ENCODE peak calls at places on chromosomes 2 and 18, in seven cellular contexts. Z, U, W, O, F, V and G are unnamed samples.

GRCh38 chr2:150487537-150488429 is at the start of gene RND3:
- DNase-seq in Z (peak; percentile 96), U (peak; percentile 92), W (peak; percentile 96), O (no peak), F (peak; percentile 96), V (peak; percentile 99), G (peak; percentile 98)

GRCh38 chr18:24492445-24492844 is 32.0 kb downstream of the HRH4 start:
- DNase-seq in Z (no peak), U (no peak), W (no peak), O (no peak), F (no peak), V (no peak), G (no peak)

GRCh38 chr18:59057969-59058368 is 81.7 kb upstream of the SEC11C start:
- DNase-seq in Z (no peak), U (no peak), W (no peak), O (no peak), F (no peak), V (peak; percentile 75), G (no peak)

GRCh38 chr2:239966848-239967136 is 58.4 kb downstream of the NDUFA10 start:
- DNase-seq in Z (no peak), U (peak; percentile 7), W (no peak), O (no peak), F (no peak), V (peak; percentile 38), G (peak; percentile 70)

GRCh38 chr18:47149457-47150028 is 757 bp downstream of the HDHD2 start:
- DNase-seq in Z (no peak), U (peak; percentile 20), W (no peak), O (no peak), F (peak; percentile 7), V (peak; percentile 12), G (no peak)

GRCh38 chr2:238116298-238117198 is 16.4 kb downstream of the ESPNL start:
- DNase-seq in Z (no peak), U (no peak), W (no peak), O (no peak), F (no peak), V (no peak), G (peak; percentile 28)

GRCh38 chr18:79380816-79381806 is 14.6 kb upstream of the NFATC1 start:
- DNase-seq in Z (no peak), U (peak; percentile 80), W (peak; percentile 44), O (peak; percentile 59), F (no peak), V (peak; percentile 57), G (peak; percentile 93)

GRCh38 chr18:65415167-65415566 is 335.6 kb upstream of the CDH7 start:
- DNase-seq in Z (no peak), U (no peak), W (no peak), O (no peak), F (no peak), V (no peak), G (no peak)

GRCh38 chr18:37309861-37310260 is 255.7 kb downstream of the CELF4 start:
- DNase-seq in Z (no peak), U (no peak), W (no peak), O (no peak), F (no peak), V (no peak), G (no peak)

GRCh38 chr18:42931501-42931900 is 184.0 kb downstream of the RIT2 start:
- DNase-seq in Z (no peak), U (no peak), W (no peak), O (no peak), F (peak; percentile 32), V (peak; percentile 93), G (no peak)

GRCh38 chr2:175233135-175233719 is 51.7 kb upstream of the ATP5MC3 start:
- DNase-seq in Z (peak; percentile 9), U (no peak), W (no peak), O (no peak), F (no peak), V (peak; percentile 37), G (no peak)

GRCh38 chr2:28360742-28361293 is 31.8 kb upstream of the FOSL2 start:
- DNase-seq in Z (no peak), U (no peak), W (no peak), O (no peak), F (peak; percentile 54), V (peak; percentile 67), G (no peak)

GRCh38 chr2:152548996-152549395 is 168.3 kb downstream of the PRPF40A start:
- DNase-seq in Z (no peak), U (no peak), W (no peak), O (no peak), F (no peak), V (no peak), G (no peak)

GRCh38 chr2:96135621-96136020 is 2.7 kb downstream of the ASTL start:
- DNase-seq in Z (no peak), U (no peak), W (no peak), O (no peak), F (no peak), V (no peak), G (no peak)

GRCh38 chr2:106057206-106057605 is 136.9 kb downstream of the UXS1 start:
- DNase-seq in Z (no peak), U (no peak), W (no peak), O (peak; percentile 58), F (no peak), V (no peak), G (no peak)

GRCh38 chr2:230068658-230069080 is at the start of gene SLC16A14:
- DNase-seq in Z (no peak), U (no peak), W (peak; percentile 70), O (peak; percentile 17), F (peak; percentile 34), V (peak; percentile 61), G (no peak)

GRCh38 chr2:3641181-3641580 is 16.8 kb upstream of the ALLC start:
- DNase-seq in Z (no peak), U (no peak), W (no peak), O (no peak), F (no peak), V (no peak), G (peak; percentile 61)

GRCh38 chr2:147538088-147538487 is 306.7 kb upstream of the ACVR2A start:
- DNase-seq in Z (no peak), U (no peak), W (no peak), O (no peak), F (no peak), V (peak; percentile 80), G (no peak)

DNA sequence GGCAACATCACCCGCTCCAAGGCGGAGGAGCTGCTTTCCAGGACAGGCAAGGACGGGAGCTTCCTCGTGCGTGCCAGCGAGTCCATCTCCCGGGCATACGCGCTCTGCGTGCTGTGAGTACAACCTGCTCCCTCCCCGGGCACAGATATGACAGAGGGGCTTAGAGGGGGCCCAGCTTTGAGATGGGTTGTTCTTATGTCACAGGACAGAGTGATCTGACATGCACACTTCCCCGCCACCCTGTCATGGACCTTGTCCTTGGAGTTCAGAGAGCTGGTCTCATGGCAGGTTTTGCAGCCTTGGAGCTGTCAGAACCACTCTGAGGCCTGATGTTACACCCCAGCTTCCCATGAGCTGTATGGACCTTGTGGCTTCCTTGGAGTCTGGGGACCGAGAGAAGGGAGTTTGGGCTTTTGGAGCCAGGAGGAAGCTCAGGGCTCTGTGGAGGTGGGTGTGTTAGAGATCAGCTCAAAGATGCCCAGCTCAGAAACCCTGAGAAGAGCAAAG is 411 bp downstream of the INPP5D start:
- DNase-seq in Z (no peak), U (no peak), W (no peak), O (no peak), F (no peak), V (no peak), G (no peak)
- H3K4me3 ChIP-seq in Z (no peak overlapping the region), U (peak overlapping the region; percentile 16), W (no peak overlapping the region), O (peak overlapping the region; percentile 98), F (peak overlapping the region; percentile 46), V (no peak overlapping the region), G (no peak overlapping the region)

GRCh38 chr2:54512663-54513363 is 56.7 kb downstream of the SPTBN1 start:
- DNase-seq in Z (no peak), U (no peak), W (no peak), O (no peak), F (no peak), V (no peak), G (no peak)
- H3K4me3 ChIP-seq in Z (no peak overlapping the region), U (no peak overlapping the region), W (no peak overlapping the region), O (no peak overlapping the region), F (no peak overlapping the region), V (no peak overlapping the region), G (no peak overlapping the region)

GRCh38 chr2:231463698-231464575 is at the start of gene NCL:
- DNase-seq in Z (peak; percentile 82), U (peak; percentile 89), W (peak; percentile 48), O (peak; percentile 92), F (peak; percentile 87), V (peak; percentile 99), G (peak; percentile 92)

GRCh38 chr2:231460073-231460861 is 4.0 kb downstream of the NCL start:
- DNase-seq in Z (no peak), U (no peak), W (no peak), O (no peak), F (no peak), V (no peak), G (no peak)

GRCh38 chr2:231464576-231465540 is 574 bp upstream of the NCL start:
- DNase-seq in Z (no peak), U (peak; percentile 99), W (peak; percentile 97), O (peak; percentile 96), F (peak; percentile 99), V (no peak), G (peak; percentile 98)

GRCh38 chr2:231461516-231461971 is 2.7 kb downstream of the NCL start:
- DNase-seq in Z (no peak), U (no peak), W (no peak), O (no peak), F (no peak), V (no peak), G (peak; percentile 46)

DNA sequence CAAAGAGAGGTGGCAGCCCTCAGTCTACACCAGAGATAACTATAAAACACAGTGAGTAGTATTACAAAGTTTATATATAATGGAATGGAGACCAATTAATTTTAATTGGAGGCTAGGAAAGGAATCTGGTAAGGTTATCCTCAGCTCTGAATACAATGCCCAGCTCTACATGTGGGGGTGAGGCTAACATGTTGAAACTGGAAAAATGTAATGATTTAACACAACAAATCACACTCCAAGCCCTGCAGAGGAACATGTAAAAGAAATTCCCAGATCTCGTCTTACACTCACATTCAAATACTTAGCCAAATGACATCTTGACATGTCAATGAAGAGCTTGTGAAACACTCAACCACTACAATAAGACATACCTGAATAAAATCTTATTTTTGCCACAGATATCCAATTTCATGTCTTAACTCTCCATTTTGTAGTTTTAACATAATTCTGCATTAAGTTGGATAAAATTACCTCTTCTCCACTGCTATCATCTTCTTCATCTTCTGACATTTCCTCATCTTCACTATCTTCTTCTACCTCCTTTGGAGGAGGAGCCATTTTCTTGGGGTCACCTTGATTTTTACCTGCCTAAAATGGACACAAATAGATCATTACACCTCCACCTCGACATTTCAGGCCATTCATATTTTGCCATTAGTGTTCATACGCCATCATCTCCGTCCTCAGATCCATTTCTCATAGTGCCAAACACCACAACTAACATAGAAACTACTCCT is 1.4 kb downstream of the NCL start:
- DNase-seq in Z (no peak), U (no peak), W (no peak), O (no peak), F (no peak), V (no peak), G (no peak)
- H3K4me3 ChIP-seq in Z (peak overlapping the region; percentile 97), U (peak overlapping the region; percentile 75), W (peak overlapping the region; percentile 100), O (peak overlapping the region; percentile 64), F (peak overlapping the region; percentile 86), V (peak overlapping the region; percentile 100), G (peak overlapping the region; percentile 58)

DNA sequence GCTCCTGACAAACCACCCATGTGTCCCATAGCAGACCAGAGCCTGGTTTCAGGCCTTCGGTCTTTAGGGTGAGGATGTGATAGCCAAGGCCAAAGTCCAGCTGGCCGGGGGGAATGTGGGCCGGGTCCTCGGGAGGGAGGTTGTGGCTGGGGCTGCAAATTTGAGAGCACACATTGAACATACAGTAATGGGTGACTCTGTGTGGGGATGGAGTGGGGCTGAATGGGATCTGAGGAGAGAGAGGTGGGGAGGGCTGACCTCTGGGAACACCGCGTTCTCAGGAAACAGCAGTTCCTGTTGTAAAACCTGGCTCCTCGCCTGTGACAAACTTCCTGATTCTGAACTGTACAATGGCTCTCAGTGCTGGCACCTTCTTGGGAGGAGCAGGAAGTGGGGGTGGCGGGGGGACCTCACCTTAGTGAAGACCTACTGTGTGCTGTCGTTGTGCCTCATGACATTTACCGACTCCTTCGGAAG is 48.8 kb downstream of the MCFD2 start:
- DNase-seq in Z (no peak), U (peak; percentile 57), W (no peak), O (no peak), F (peak; percentile 78), V (peak; percentile 70), G (no peak)
- H3K4me3 ChIP-seq in Z (no peak overlapping the region), U (no peak overlapping the region), W (no peak overlapping the region), O (no peak overlapping the region), F (no peak overlapping the region), V (no peak overlapping the region), G (no peak overlapping the region)